ENCODE peak calls at places on chromosomes 11 and 22, in five cellular contexts. N is HepG2, Z is HCT116, G is A549, T is HL-60. Y is an unnamed sample.
A peak's percentile ranks its signal among the peaks of the same experiment; 100 is the strongest.

GRCh38 chr22:21632237-21632895 is at the start of gene CCDC116:
- DNase-seq in N (peak; percentile 81), G (no peak), T (peak; percentile 69), Z (no peak), Y (peak; percentile 100)

GRCh38 chr11:102306817-102307814 is 10.2 kb upstream of the BIRC3 start:
- DNase-seq in Z (no peak), T (no peak), G (no peak), N (no peak), Y (no peak)

GRCh38 chr11:66001941-66002647 is at the start of the genes BANF1 and EIF1AD:
- DNase-seq in N (peak; percentile 96), T (peak; percentile 99), G (peak; percentile 92), Z (peak; percentile 99), Y (peak; percentile 92)

GRCh38 chr22:20249797-20250354 is 18.2 kb downstream of the RTN4R start:
- DNase-seq in Z (no peak), N (no peak), T (no peak), G (no peak), Y (no peak)

GRCh38 chr11:77090046-77090372 is 12.6 kb upstream of the OMP start:
- DNase-seq in G (no peak), T (no peak), Z (no peak), N (no peak), Y (no peak)

GRCh38 chr22:35783943-35784614 is 66.4 kb downstream of the APOL5 start:
- DNase-seq in Z (no peak), T (no peak), N (no peak), G (peak; percentile 38), Y (no peak)

GRCh38 chr11:94537051-94537600 is 6.6 kb upstream of the FUT4 start:
- DNase-seq in N (no peak), T (no peak), Z (no peak), G (no peak), Y (no peak)

GRCh38 chr11:34492806-34493414 is 20.7 kb downstream of the ELF5 start:
- DNase-seq in N (peak; percentile 68), Z (peak; percentile 60), G (peak; percentile 75), T (no peak), Y (peak; percentile 65)

GRCh38 chr11:61963282-61964057 is 4.0 kb downstream of the FTH1 start:
- DNase-seq in T (peak; percentile 68), Z (no peak), N (no peak), G (no peak), Y (no peak)

GRCh38 chr11:59078435-59078834 is 7.7 kb upstream of the GLYATL1B start:
- DNase-seq in Z (no peak), T (no peak), G (no peak), N (no peak), Y (no peak)

GRCh38 chr11:96256213-96256580 is 86.8 kb downstream of the MAML2 start:
- DNase-seq in G (no peak), T (no peak), N (no peak), Z (no peak), Y (no peak)

GRCh38 chr11:70226967-70227366 is 23.9 kb downstream of the FADD start:
- DNase-seq in G (no peak), Z (peak; percentile 23), T (no peak), N (no peak), Y (peak; percentile 75)

GRCh38 chr11:362642-363442 is 6.5 kb upstream of the B4GALNT4 start:
- DNase-seq in Z (no peak), N (no peak), G (no peak), T (no peak), Y (no peak)

GRCh38 chr11:1453611-1454386 is 32.8 kb downstream of the MOB2 start:
- DNase-seq in G (no peak), T (peak; percentile 21), N (peak; percentile 44), Z (no peak), Y (peak; percentile 68)

GRCh38 chr22:42330953-42331525 is 60.6 kb upstream of the TCF20 start:
- DNase-seq in T (no peak), N (no peak), Z (no peak), G (no peak), Y (no peak)

GRCh38 chr11:37394236-37394870 is 796.3 kb upstream of the RAG2 start:
- DNase-seq in Z (no peak), T (no peak), G (no peak), N (no peak), Y (no peak)

GRCh38 chr11:2529173-2529572 is 84.4 kb downstream of the KCNQ1 start:
- DNase-seq in T (no peak), N (no peak), G (no peak), Z (no peak), Y (no peak)

GRCh38 chr11:16809901-16810668 is 71.6 kb downstream of the C11orf58 start:
- DNase-seq in Z (no peak), G (no peak), T (no peak), N (no peak), Y (no peak)

GRCh38 chr22:45645526-45646414 is 25.9 kb upstream of the ATXN10 start:
- DNase-seq in G (peak; percentile 53), T (peak; percentile 41), Z (peak; percentile 26), N (no peak), Y (peak; percentile 69)

GRCh38 chr11:16739326-16739875 is 954 bp downstream of the C11orf58 start:
- DNase-seq in Z (no peak), T (no peak), G (peak; percentile 25), N (no peak), Y (no peak)

GRCh38 chr11:927871-928270 is 2.2 kb downstream of the AP2A2 start:
- DNase-seq in T (no peak), N (no peak), G (no peak), Z (no peak), Y (no peak)

GRCh38 chr22:35742342-35743100 is 24.8 kb downstream of the APOL5 start:
- DNase-seq in G (no peak), Z (peak; percentile 73), T (no peak), N (no peak), Y (peak; percentile 61)

GRCh38 chr11:2264366-2265011 is 5.9 kb downstream of the ASCL2 start:
- DNase-seq in G (no peak), N (no peak), Z (no peak), T (no peak), Y (no peak)

GRCh38 chr11:65169164-65169641 is 830 bp upstream of the SPDYC start:
- DNase-seq in G (no peak), T (no peak), N (no peak), Z (no peak), Y (peak; percentile 36)

GRCh38 chr22:46077669-46078099 is 72.6 kb upstream of the PPARA start:
- DNase-seq in Z (no peak), N (no peak), T (no peak), G (no peak), Y (no peak)

GRCh38 chr11:48081151-48082010 is 101.0 kb downstream of the PTPRJ start:
- DNase-seq in G (no peak), T (peak; percentile 51), N (no peak), Z (no peak), Y (no peak)

GRCh38 chr11:128190312-128190711 is 397.0 kb downstream of the ETS1 start:
- DNase-seq in Z (no peak), T (no peak), N (no peak), G (no peak), Y (no peak)

GRCh38 chr11:134393638-134394037 is 18.4 kb downstream of the B3GAT1 start:
- DNase-seq in T (no peak), G (peak; percentile 18), Z (peak; percentile 2), N (peak; percentile 13), Y (peak; percentile 74)
- TF ChIP-seq REST in T (no peak), G (no peak), Z (no peak), N (no peak), Y (no peak)

GRCh38 chr22:28408702-28409101 is 270.9 kb downstream of the TTC28 start:
- DNase-seq in N (no peak), G (no peak), T (no peak), Z (no peak), Y (no peak)

GRCh38 chr22:28411125-28411524 is 268.5 kb downstream of the TTC28 start:
- DNase-seq in N (no peak), G (no peak), Z (no peak), T (no peak), Y (no peak)

GRCh38 chr22:28413612-28414011 is 266.0 kb downstream of the TTC28 start:
- DNase-seq in Z (no peak), G (no peak), N (no peak), T (no peak), Y (no peak)

GRCh38 chr22:28407645-28408044 is 272.0 kb downstream of the TTC28 start:
- DNase-seq in G (no peak), T (no peak), Z (no peak), N (no peak), Y (no peak)

GRCh38 chr22:28410050-28410816 is 269.4 kb downstream of the TTC28 start:
- DNase-seq in N (no peak), T (no peak), G (no peak), Z (no peak), Y (no peak)
- TF ChIP-seq REST in N (no peak), T (no peak), G (no peak), Z (no peak), Y (no peak)

GRCh38 chr11:119168471-119169271 is at the start of gene NLRX1:
- DNase-seq in G (peak; percentile 87), Z (peak; percentile 73), T (peak; percentile 79), N (peak; percentile 80), Y (peak; percentile 79)

GRCh38 chr11:119172513-119172912 is 4.0 kb downstream of the NLRX1 start:
- DNase-seq in T (peak; percentile 47), N (no peak), Z (no peak), G (no peak), Y (peak; percentile 84)

GRCh38 chr11:119167933-119168332 is 592 bp upstream of the NLRX1 start:
- DNase-seq in Z (no peak), G (no peak), N (peak; percentile 36), T (no peak), Y (no peak)

GRCh38 chr11:119166368-119167076 is 2.0 kb upstream of the NLRX1 start:
- DNase-seq in N (peak; percentile 44), Z (no peak), G (peak; percentile 47), T (no peak), Y (no peak)

GRCh38 chr11:119169272-119169719 is 771 bp downstream of the NLRX1 start:
- DNase-seq in G (peak; percentile 51), Z (peak; percentile 53), T (no peak), N (peak; percentile 37), Y (no peak)
- TF ChIP-seq REST in G (no peak), Z (no peak), T (no peak), N (no peak), Y (no peak)

GRCh38 chr22:43722444-43722843 is 89.7 kb downstream of the EFCAB6 start:
- DNase-seq in T (no peak), N (no peak), Z (no peak), G (no peak), Y (no peak)

GRCh38 chr22:43723816-43724215 is 88.3 kb downstream of the EFCAB6 start:
- DNase-seq in N (no peak), G (no peak), Z (no peak), T (no peak), Y (no peak)

GRCh38 chr22:43720718-43721117 is 91.4 kb downstream of the EFCAB6 start:
- DNase-seq in G (no peak), N (no peak), Z (no peak), T (no peak), Y (no peak)

GRCh38 chr22:43726964-43727543 is 85.1 kb downstream of the EFCAB6 start:
- DNase-seq in T (no peak), G (no peak), Z (no peak), N (no peak), Y (no peak)

DNA sequence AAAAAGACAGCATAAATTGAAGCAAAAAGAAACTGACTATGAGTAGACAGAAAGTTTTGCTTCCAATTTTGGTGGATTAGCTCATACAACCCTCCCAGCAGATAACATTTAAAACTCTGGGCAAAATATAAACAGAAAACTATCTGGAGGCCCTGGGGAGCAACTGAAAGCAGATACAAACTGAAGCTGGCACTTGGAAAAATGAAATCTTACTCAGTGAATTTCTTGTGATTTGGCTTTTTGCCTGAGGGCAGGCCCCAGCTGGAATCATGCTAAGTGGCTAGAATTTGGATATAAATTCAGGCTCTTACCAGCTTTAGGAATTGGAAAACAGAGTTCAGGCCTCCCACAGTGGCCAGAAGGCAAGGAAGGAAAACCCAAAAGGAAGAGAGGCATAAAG is 85.8 kb downstream of the EFCAB6 start:
- DNase-seq in Z (no peak), G (no peak), N (no peak), T (no peak), Y (no peak)
- TF ChIP-seq REST in Z (no peak), G (no peak), N (no peak), T (no peak), Y (no peak)

Y was measured in K562.